ENCODE peak calls at places on chromosomes 4 and X, in eight cellular contexts. G, R, M, J, L, V, K and U are unnamed samples.

GRCh38 chrX:119062750-119063374 is 9.9 kb upstream of the CT47C1 start:
- DNase-seq in G (no peak), R (no peak), M (no peak), J (no peak), L (no peak), V (no peak), K (no peak), U (no peak)

GRCh38 chr4:83582289-83582756 is 46.4 kb downstream of the GPAT3 start:
- DNase-seq in G (no peak), R (no peak), M (no peak), J (no peak), L (no peak), V (peak), K (no peak), U (no peak)

GRCh38 chr4:94267037-94267436 is 59.4 kb downstream of the SMARCAD1 start:
- DNase-seq in G (no peak), R (no peak), M (no peak), J (no peak), L (no peak), V (no peak), K (no peak), U (no peak)

GRCh38 chrX:104195489-104196084 is 29.3 kb downstream of the FAM199X start:
- DNase-seq in G (no peak), R (no peak), M (no peak), J (no peak), L (peak), V (peak), K (no peak), U (no peak)

GRCh38 chrX:154540897-154541535 is 5.6 kb downstream of the G6PD start:
- DNase-seq in G (no peak), R (no peak), M (no peak), J (no peak), L (no peak), V (no peak), K (no peak), U (no peak)

GRCh38 chrX:33138677-33139249 is 72.6 kb downstream of the DMD start:
- DNase-seq in G (no peak), R (no peak), M (no peak), J (no peak), L (no peak), V (no peak), K (no peak), U (no peak)

GRCh38 chr4:3868841-3869572 is 102.8 kb downstream of the ADRA2C start:
- DNase-seq in G (no peak), R (no peak), M (no peak), J (no peak), L (no peak), V (no peak), K (no peak), U (no peak)

GRCh38 chr4:111406036-111406435 is 739.2 kb upstream of the FAM241A start:
- DNase-seq in G (no peak), R (no peak), M (no peak), J (no peak), L (no peak), V (no peak), K (no peak), U (no peak)

GRCh38 chr4:125760956-125761355 is 446.2 kb downstream of the FAT4 start:
- DNase-seq in G (no peak), R (no peak), M (no peak), J (no peak), L (no peak), V (no peak), K (no peak), U (no peak)

GRCh38 chr4:180828455-180829018 is 1414.7 kb upstream of the TENM3 start:
- DNase-seq in G (peak), R (no peak), M (peak), J (no peak), L (no peak), V (peak), K (no peak), U (no peak)

GRCh38 chrX:42398967-42399631 is 378.9 kb downstream of the PPP1R2C start:
- DNase-seq in G (no peak), R (peak), M (no peak), J (no peak), L (peak), V (no peak), K (no peak), U (no peak)

GRCh38 chr4:30429813-30430466 is 290.2 kb upstream of the PCDH7 start:
- DNase-seq in G (peak), R (no peak), M (no peak), J (no peak), L (no peak), V (peak), K (no peak), U (no peak)

GRCh38 chr4:14452001-14452400 is 550.3 kb upstream of the CPEB2 start:
- DNase-seq in G (no peak), R (no peak), M (no peak), J (no peak), L (no peak), V (no peak), K (no peak), U (no peak)

GRCh38 chrX:46251755-46252154 is 293.5 kb downstream of the ZNF674 start:
- DNase-seq in G (no peak), R (no peak), M (no peak), J (no peak), L (no peak), V (peak), K (no peak), U (no peak)

GRCh38 chr4:97911236-97911906 is 231.9 kb downstream of the STPG2 start:
- DNase-seq in G (no peak), R (no peak), M (no peak), J (no peak), L (no peak), V (no peak), K (no peak), U (no peak)